ENCODE peak calls at places on chromosome 17, in ten cellular contexts. K is GM20000, I is left colon, F is T-helper 2 cell, R is hepatic stellate cell, P is suprapubic skin, M is H1, D is RWPE2, H is activated gamma-delta T cell treated with Interleukin-2 at 50 U/mL for 16 hours, C is fibroblast of mammary gland. T is an unnamed sample.

GRCh38 chr17:4509923-4510614 is 11.4 kb downstream of the SPNS2 start:
- DNase-seq in F (no peak), I (no peak), K (no peak), M (no peak), D (no peak), P (no peak), H (no peak), R (peak), C (no peak), T (no peak)

GRCh38 chr17:16662936-16663335 is 9.3 kb upstream of the ZNF624 start:
- DNase-seq in H (no peak), D (no peak), R (no peak), F (no peak), C (no peak), M (no peak), K (no peak), P (no peak), I (no peak), T (peak)

GRCh38 chr17:72794152-72794551 is 298.3 kb downstream of the SLC39A11 start:
- DNase-seq in H (no peak), M (no peak), F (no peak), P (no peak), I (no peak), C (no peak), K (no peak), R (no peak), D (no peak), T (no peak)

GRCh38 chr17:80644588-80644987 is 100.0 kb downstream of the RPTOR start:
- DNase-seq in F (no peak), I (no peak), M (no peak), P (no peak), C (no peak), H (no peak), D (no peak), K (no peak), R (no peak), T (no peak)

GRCh38 chr17:7035591-7036368 is at the start of gene SLC16A13:
- DNase-seq in C (peak), F (peak), M (peak), H (peak), K (peak), P (peak), R (peak), D (peak), I (peak), T (peak)

GRCh38 chr17:36197389-36197708 is 791 bp upstream of the CCL3L1 start:
- DNase-seq in H (no peak), R (no peak), M (peak), F (no peak), C (no peak), D (no peak), I (no peak), K (no peak), P (no peak), T (no peak)

GRCh38 chr17:74761931-74762330 is 13.5 kb downstream of the NHERF1 start:
- DNase-seq in I (no peak), M (no peak), R (no peak), C (no peak), H (no peak), D (no peak), K (no peak), P (no peak), F (no peak), T (no peak)

GRCh38 chr17:34626141-34626681 is 46.8 kb downstream of the TMEM132E start:
- DNase-seq in P (no peak), F (no peak), D (no peak), R (no peak), K (no peak), M (peak), I (no peak), C (no peak), H (no peak), T (no peak)

GRCh38 chr17:66900126-66901010 is 64.1 kb upstream of the CACNG4 start:
- DNase-seq in H (no peak), C (peak), M (no peak), K (no peak), R (peak), F (no peak), P (no peak), I (no peak), D (no peak), T (peak)

GRCh38 chr17:42361781-42362186 is 26.5 kb downstream of the STAT3 start:
- DNase-seq in R (no peak), F (peak), P (no peak), H (peak), I (no peak), C (no peak), D (no peak), K (no peak), M (no peak), T (no peak)

T was measured in RWPE1.